ENCODE peak calls at places on chromosome 16, in six cellular contexts. One of them, this sample, is unnamed.

GRCh38 chr16:495127-495748 is 32.3 kb upstream of the CAPN15 start:
- DNase-seq in right lobe of liver: no peak
- DNase-seq in uterus: no peak
- DNase-seq in upper lobe of left lung: no peak
- DNase-seq in A549: peak; percentile 72
- DNase-seq in IMR-90: peak; percentile 27
- DNase-seq in this sample: no peak

GRCh38 chr16:3112881-3113574 is 642 bp downstream of the ZNF205 start:
- DNase-seq in A549: no peak
- DNase-seq in upper lobe of left lung: no peak
- DNase-seq in uterus: peak; percentile 57
- DNase-seq in IMR-90: peak; percentile 16
- DNase-seq in right lobe of liver: peak; percentile 40
- DNase-seq in this sample: no peak

GRCh38 chr16:79188115-79188779 is 412.3 kb downstream of the MAF start:
- DNase-seq in A549: no peak
- DNase-seq in uterus: no peak
- DNase-seq in upper lobe of left lung: no peak
- DNase-seq in right lobe of liver: no peak
- DNase-seq in IMR-90: no peak
- DNase-seq in this sample: no peak

GRCh38 chr16:30028438-30029093 is 2.5 kb downstream of the TLCD3B start:
- DNase-seq in IMR-90: no peak
- DNase-seq in upper lobe of left lung: no peak
- DNase-seq in A549: no peak
- DNase-seq in right lobe of liver: no peak
- DNase-seq in uterus: no peak
- DNase-seq in this sample: no peak

GRCh38 chr16:50796829-50797228 is 54.9 kb downstream of the CYLD start:
- DNase-seq in upper lobe of left lung: no peak
- DNase-seq in uterus: no peak
- DNase-seq in A549: no peak
- DNase-seq in right lobe of liver: no peak
- DNase-seq in IMR-90: no peak
- DNase-seq in this sample: no peak

GRCh38 chr16:10782628-10783027 is 36.0 kb downstream of the TVP23A start:
- DNase-seq in right lobe of liver: no peak
- DNase-seq in upper lobe of left lung: peak; percentile 54
- DNase-seq in IMR-90: no peak
- DNase-seq in A549: no peak
- DNase-seq in uterus: no peak
- DNase-seq in this sample: no peak

GRCh38 chr16:6827272-6827671 is 505.4 kb upstream of the RBFOX1 start:
- DNase-seq in IMR-90: no peak
- DNase-seq in upper lobe of left lung: no peak
- DNase-seq in A549: no peak
- DNase-seq in uterus: no peak
- DNase-seq in right lobe of liver: no peak
- DNase-seq in this sample: no peak

GRCh38 chr16:30032083-30032819 is 1.2 kb upstream of the TLCD3B start:
- DNase-seq in uterus: peak; percentile 36
- DNase-seq in A549: peak; percentile 79
- DNase-seq in upper lobe of left lung: peak; percentile 33
- DNase-seq in right lobe of liver: no peak
- DNase-seq in IMR-90: peak; percentile 67
- DNase-seq in this sample: no peak

GRCh38 chr16:11794991-11795886 is 1.8 kb downstream of the ZC3H7A start:
- DNase-seq in A549: no peak
- DNase-seq in IMR-90: no peak
- DNase-seq in right lobe of liver: no peak
- DNase-seq in upper lobe of left lung: no peak
- DNase-seq in uterus: no peak
- DNase-seq in this sample: no peak

GRCh38 chr16:87584271-87584670 is 18.0 kb upstream of the JPH3 start:
- DNase-seq in A549: no peak
- DNase-seq in right lobe of liver: no peak
- DNase-seq in IMR-90: peak; percentile 80
- DNase-seq in uterus: no peak
- DNase-seq in upper lobe of left lung: no peak
- DNase-seq in this sample: no peak

GRCh38 chr16:70437582-70438324 is 1.1 kb downstream of the ST3GAL2 start:
- DNase-seq in right lobe of liver: no peak
- DNase-seq in A549: no peak
- DNase-seq in upper lobe of left lung: no peak
- DNase-seq in uterus: no peak
- DNase-seq in IMR-90: peak; percentile 69
- DNase-seq in this sample: no peak

GRCh38 chr16:1890024-1890700 is 18.2 kb upstream of the MEIOB start:
- DNase-seq in upper lobe of left lung: no peak
- DNase-seq in uterus: no peak
- DNase-seq in A549: no peak
- DNase-seq in IMR-90: no peak
- DNase-seq in right lobe of liver: no peak
- DNase-seq in this sample: peak; percentile 13

GRCh38 chr16:1351215-1351581 is 480 bp downstream of the TSR3 start:
- DNase-seq in A549: no peak
- DNase-seq in uterus: no peak
- DNase-seq in upper lobe of left lung: no peak
- DNase-seq in right lobe of liver: no peak
- DNase-seq in IMR-90: no peak
- DNase-seq in this sample: no peak

GRCh38 chr16:1731603-1732002 is 25.6 kb downstream of the MAPK8IP3 start:
- DNase-seq in uterus: no peak
- DNase-seq in right lobe of liver: no peak
- DNase-seq in IMR-90: no peak
- DNase-seq in upper lobe of left lung: no peak
- DNase-seq in A549: no peak
- DNase-seq in this sample: no peak

GRCh38 chr16:2009302-2009711 is 314 bp downstream of the ZNF598 start:
- DNase-seq in upper lobe of left lung: no peak
- DNase-seq in right lobe of liver: no peak
- DNase-seq in A549: no peak
- DNase-seq in IMR-90: no peak
- DNase-seq in uterus: no peak
- DNase-seq in this sample: peak; percentile 33

GRCh38 chr16:3859875-3860274 is 20.6 kb downstream of the CREBBP start:
- DNase-seq in upper lobe of left lung: no peak
- DNase-seq in IMR-90: no peak
- DNase-seq in A549: no peak
- DNase-seq in uterus: no peak
- DNase-seq in right lobe of liver: no peak
- DNase-seq in this sample: no peak

GRCh38 chr16:1612320-1613111 is at the start of gene CRAMP1:
- DNase-seq in upper lobe of left lung: no peak
- DNase-seq in right lobe of liver: no peak
- DNase-seq in A549: peak; percentile 27
- DNase-seq in uterus: no peak
- DNase-seq in IMR-90: no peak
- DNase-seq in this sample: no peak

GRCh38 chr16:56930516-56931252 is 1.3 kb upstream of the HERPUD1 start:
- DNase-seq in uterus: no peak
- DNase-seq in IMR-90: no peak
- DNase-seq in upper lobe of left lung: no peak
- DNase-seq in A549: no peak
- DNase-seq in right lobe of liver: no peak
- DNase-seq in this sample: no peak

GRCh38 chr16:1984347-1985225 is 593 bp downstream of the GFER start:
- DNase-seq in uterus: no peak
- DNase-seq in IMR-90: peak; percentile 13
- DNase-seq in upper lobe of left lung: no peak
- DNase-seq in A549: no peak
- DNase-seq in right lobe of liver: peak; percentile 79
- DNase-seq in this sample: no peak

GRCh38 chr16:88373927-88374492 is 8.7 kb upstream of the ZNF469 start:
- DNase-seq in upper lobe of left lung: no peak
- DNase-seq in right lobe of liver: no peak
- DNase-seq in A549: no peak
- DNase-seq in IMR-90: no peak
- DNase-seq in uterus: no peak
- DNase-seq in this sample: no peak

GRCh38 chr16:89502319-89502843 is 5.8 kb upstream of the SPG7 start:
- DNase-seq in upper lobe of left lung: peak; percentile 86
- DNase-seq in right lobe of liver: peak; percentile 48
- DNase-seq in uterus: no peak
- DNase-seq in IMR-90: no peak
- DNase-seq in A549: peak; percentile 95
- DNase-seq in this sample: no peak

GRCh38 chr16:30680326-30680725 is 18.6 kb upstream of the SRCAP start:
- DNase-seq in upper lobe of left lung: no peak
- DNase-seq in uterus: no peak
- DNase-seq in A549: no peak
- DNase-seq in IMR-90: no peak
- DNase-seq in right lobe of liver: no peak
- DNase-seq in this sample: no peak

GRCh38 chr16:67108489-67108888 is 1.3 kb upstream of the PHAF1 start:
- DNase-seq in right lobe of liver: no peak
- DNase-seq in uterus: no peak
- DNase-seq in upper lobe of left lung: no peak
- DNase-seq in A549: no peak
- DNase-seq in IMR-90: no peak
- DNase-seq in this sample: no peak
- H3K4me1 ChIP-seq in right lobe of liver: peaks cover 6% of the 10 kb centered on the region
- H3K4me1 ChIP-seq in uterus: peaks cover 8% of the 10 kb centered on the region
- H3K4me1 ChIP-seq in upper lobe of left lung: peaks cover 39% of the 10 kb centered on the region
- H3K4me1 ChIP-seq in A549: peaks cover 25% of the 10 kb centered on the region
- H3K4me1 ChIP-seq in IMR-90: peaks cover 9% of the 10 kb centered on the region
- H3K4me1 ChIP-seq in this sample: peaks cover 32% of the 10 kb centered on the region

GRCh38 chr16:16158741-16159374 is 64.4 kb downstream of the ABCC6 start:
- DNase-seq in A549: no peak
- DNase-seq in IMR-90: peak; percentile 21
- DNase-seq in upper lobe of left lung: no peak
- DNase-seq in right lobe of liver: no peak
- DNase-seq in uterus: no peak
- DNase-seq in this sample: no peak
- H3K9me3 ChIP-seq in A549: no peaks in the 10 kb centered on the region
- H3K9me3 ChIP-seq in IMR-90: peaks cover 17% of the 10 kb centered on the region
- H3K9me3 ChIP-seq in upper lobe of left lung: peaks cover 9% of the 10 kb centered on the region
- H3K9me3 ChIP-seq in right lobe of liver: no peaks in the 10 kb centered on the region
- H3K9me3 ChIP-seq in uterus: peaks cover 8% of the 10 kb centered on the region
- H3K9me3 ChIP-seq in this sample: no peaks in the 10 kb centered on the region

DNA sequence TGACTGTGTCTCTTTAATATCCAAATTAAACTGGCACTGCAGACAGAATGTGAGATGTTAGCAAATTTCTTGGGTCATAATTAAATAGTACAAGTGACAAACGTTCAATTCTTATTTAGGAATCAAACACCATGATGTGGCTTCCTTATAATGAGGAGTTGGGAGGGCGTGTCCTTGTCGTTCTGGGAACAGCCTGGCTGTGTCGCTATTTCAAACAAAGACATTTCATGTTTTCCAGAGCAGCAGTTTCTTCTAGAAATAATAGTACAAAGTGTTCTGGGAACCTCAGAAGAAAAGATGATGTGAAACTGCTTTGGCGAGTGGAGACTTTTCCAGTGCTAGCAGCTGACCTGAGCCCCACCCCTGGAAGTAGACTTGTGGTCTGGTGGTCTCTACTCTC is 301.7 kb upstream of the N4BP1 start:
- DNase-seq in right lobe of liver: no peak
- DNase-seq in upper lobe of left lung: no peak
- DNase-seq in IMR-90: peak; percentile 13
- DNase-seq in A549: no peak
- DNase-seq in uterus: no peak
- DNase-seq in this sample: no peak
- TF ChIP-seq POLR2A in right lobe of liver: no peak
- TF ChIP-seq POLR2A in upper lobe of left lung: no peak
- TF ChIP-seq POLR2A in IMR-90: no peak
- TF ChIP-seq POLR2A in A549: no peak
- TF ChIP-seq POLR2A in uterus: no peak
- TF ChIP-seq POLR2A in this sample: no peak

GRCh38 chr16:84728853-84729424 is 29.1 kb downstream of the USP10 start:
- DNase-seq in IMR-90: no peak
- DNase-seq in upper lobe of left lung: no peak
- DNase-seq in A549: no peak
- DNase-seq in right lobe of liver: peak; percentile 15
- DNase-seq in uterus: no peak
- DNase-seq in this sample: no peak
- H3K4me1 ChIP-seq in IMR-90: peaks cover 21% of the 10 kb centered on the region
- H3K4me1 ChIP-seq in upper lobe of left lung: peaks cover 77% of the 10 kb centered on the region
- H3K4me1 ChIP-seq in A549: peaks cover 87% of the 10 kb centered on the region
- H3K4me1 ChIP-seq in right lobe of liver: peaks cover 31% of the 10 kb centered on the region
- H3K4me1 ChIP-seq in uterus: peaks cover 3% of the 10 kb centered on the region
- H3K4me1 ChIP-seq in this sample: peaks cover 95% of the 10 kb centered on the region

GRCh38 chr16:35319536-35320192 is 1860.3 kb downstream of the TP53TG3F start:
- DNase-seq in A549: no peak
- DNase-seq in uterus: no peak
- DNase-seq in right lobe of liver: no peak
- DNase-seq in IMR-90: no peak
- DNase-seq in upper lobe of left lung: no peak
- DNase-seq in this sample: no peak
- H3K9me3 ChIP-seq in A549: peaks cover 2% of the 10 kb centered on the region
- H3K9me3 ChIP-seq in uterus: no peaks in the 10 kb centered on the region
- H3K9me3 ChIP-seq in right lobe of liver: no peaks in the 10 kb centered on the region
- H3K9me3 ChIP-seq in IMR-90: peaks cover 16% of the 10 kb centered on the region
- H3K9me3 ChIP-seq in upper lobe of left lung: no peaks in the 10 kb centered on the region
- H3K9me3 ChIP-seq in this sample: no peaks in the 10 kb centered on the region

GRCh38 chr16:27214084-27214961 is 11.0 kb downstream of the KDM8 start:
- DNase-seq in IMR-90: no peak
- DNase-seq in uterus: no peak
- DNase-seq in upper lobe of left lung: no peak
- DNase-seq in right lobe of liver: peak; percentile 94
- DNase-seq in A549: no peak
- DNase-seq in this sample: no peak
- TF ChIP-seq POLR2A in IMR-90: no peak
- TF ChIP-seq POLR2A in uterus: no peak
- TF ChIP-seq POLR2A in upper lobe of left lung: no peak
- TF ChIP-seq POLR2A in right lobe of liver: peak; percentile 93
- TF ChIP-seq POLR2A in A549: no peak
- TF ChIP-seq POLR2A in this sample: no peak

GRCh38 chr16:24771779-24772157 is 42.3 kb downstream of the TNRC6A start:
- DNase-seq in A549: no peak
- DNase-seq in uterus: no peak
- DNase-seq in IMR-90: peak; percentile 23
- DNase-seq in upper lobe of left lung: no peak
- DNase-seq in right lobe of liver: no peak
- DNase-seq in this sample: no peak
- H3K4me1 ChIP-seq in A549: peaks cover 33% of the 10 kb centered on the region
- H3K4me1 ChIP-seq in uterus: no peaks in the 10 kb centered on the region
- H3K4me1 ChIP-seq in IMR-90: peaks cover 8% of the 10 kb centered on the region
- H3K4me1 ChIP-seq in upper lobe of left lung: peaks cover 15% of the 10 kb centered on the region
- H3K4me1 ChIP-seq in right lobe of liver: peaks cover 17% of the 10 kb centered on the region
- H3K4me1 ChIP-seq in this sample: peaks cover 47% of the 10 kb centered on the region

GRCh38 chr16:75176926-75177325 is 28.6 kb downstream of the ZFP1 start:
- DNase-seq in IMR-90: no peak
- DNase-seq in A549: no peak
- DNase-seq in uterus: no peak
- DNase-seq in upper lobe of left lung: no peak
- DNase-seq in right lobe of liver: no peak
- DNase-seq in this sample: no peak

GRCh38 chr16:75172578-75172977 is 24.3 kb downstream of the ZFP1 start:
- DNase-seq in right lobe of liver: no peak
- DNase-seq in uterus: no peak
- DNase-seq in A549: no peak
- DNase-seq in upper lobe of left lung: no peak
- DNase-seq in IMR-90: no peak
- DNase-seq in this sample: no peak

GRCh38 chr16:75169899-75170405 is 21.6 kb downstream of the ZFP1 start:
- DNase-seq in upper lobe of left lung: no peak
- DNase-seq in IMR-90: no peak
- DNase-seq in A549: no peak
- DNase-seq in right lobe of liver: no peak
- DNase-seq in uterus: no peak
- DNase-seq in this sample: no peak

GRCh38 chr16:75179208-75179607 is 27.8 kb downstream of the CTRB2 start:
- DNase-seq in upper lobe of left lung: no peak
- DNase-seq in IMR-90: no peak
- DNase-seq in right lobe of liver: no peak
- DNase-seq in A549: no peak
- DNase-seq in uterus: no peak
- DNase-seq in this sample: no peak

GRCh38 chr16:75175074-75175473 is 26.8 kb downstream of the ZFP1 start:
- DNase-seq in IMR-90: no peak
- DNase-seq in right lobe of liver: no peak
- DNase-seq in upper lobe of left lung: no peak
- DNase-seq in uterus: no peak
- DNase-seq in A549: no peak
- DNase-seq in this sample: no peak
- H3K9me3 ChIP-seq in IMR-90: peaks cover 53% of the 10 kb centered on the region
- H3K9me3 ChIP-seq in right lobe of liver: peaks cover 7% of the 10 kb centered on the region
- H3K9me3 ChIP-seq in upper lobe of left lung: peaks cover 36% of the 10 kb centered on the region
- H3K9me3 ChIP-seq in uterus: peaks cover 19% of the 10 kb centered on the region
- H3K9me3 ChIP-seq in A549: peaks cover 87% of the 10 kb centered on the region
- H3K9me3 ChIP-seq in this sample: peaks cover 35% of the 10 kb centered on the region

This sample was measured in heart left ventricle.